ENCODE peak calls at places on chromosome X, in six cellular contexts. G is adrenal gland, P is upper lobe of right lung, L is IMR-90, W is neuronal stem cell, U is A673. D is an unnamed sample. For H3K27me3, the result is how much of the 10 kb centered on the place peaks cover.

GRCh38 chrX:120749141-120749846 is 119.4 kb upstream of the C1GALT1C1 start:
- DNase-seq in W (no peak), L (no peak), G (no peak), U (no peak), P (no peak), D (no peak)

GRCh38 chrX:45070116-45071007 is 130.3 kb downstream of the DIPK2B start:
- DNase-seq in U (peak), G (no peak), W (no peak), P (no peak), L (peak), D (peak)

GRCh38 chrX:104987063-104987462 is 233.4 kb downstream of the TEX13A start:
- DNase-seq in U (no peak), L (no peak), G (no peak), W (no peak), P (no peak), D (no peak)

GRCh38 chrX:39967348-39967747 is 130.4 kb downstream of the BCOR start:
- DNase-seq in W (no peak), U (no peak), G (no peak), L (peak), P (no peak), D (no peak)

GRCh38 chrX:101229155-101229554 is 9.6 kb downstream of the DRP2 start:
- DNase-seq in G (no peak), W (no peak), L (peak), P (no peak), U (no peak), D (no peak)

GRCh38 chrX:37060999-37061398 is 52.8 kb downstream of the FAM47C start:
- DNase-seq in G (no peak), P (no peak), U (peak), L (peak), W (peak), D (no peak)

GRCh38 chrX:44314259-44314734 is 29.2 kb downstream of the EFHC2 start:
- DNase-seq in U (no peak), P (no peak), W (no peak), G (no peak), L (peak), D (peak)

GRCh38 chrX:131830400-131831184 is 192.5 kb upstream of the STK26 start:
- DNase-seq in W (peak), U (peak), L (peak), G (peak), P (no peak), D (peak)

GRCh38 chrX:131322646-131323045 is 33.5 kb upstream of the IGSF1 start:
- DNase-seq in L (no peak), P (no peak), G (no peak), W (no peak), U (no peak), D (no peak)

GRCh38 chrX:119391279-119391678 is 7.9 kb upstream of the SLC25A43 start:
- DNase-seq in L (peak), P (no peak), G (no peak), W (no peak), U (peak), D (no peak)

GRCh38 chrX:44155126-44155525 is 181.9 kb upstream of the NDP start:
- DNase-seq in U (peak), W (no peak), P (no peak), G (no peak), L (no peak), D (no peak)

GRCh38 chrX:11346283-11346682 is 53.1 kb downstream of the AMELX start:
- DNase-seq in G (no peak), L (no peak), W (no peak), U (no peak), P (no peak), D (no peak)

GRCh38 chrX:25015486-25016360 is at the start of gene ARX:
- DNase-seq in G (peak), P (peak), L (peak), W (peak), U (peak), D (peak)

DNA sequence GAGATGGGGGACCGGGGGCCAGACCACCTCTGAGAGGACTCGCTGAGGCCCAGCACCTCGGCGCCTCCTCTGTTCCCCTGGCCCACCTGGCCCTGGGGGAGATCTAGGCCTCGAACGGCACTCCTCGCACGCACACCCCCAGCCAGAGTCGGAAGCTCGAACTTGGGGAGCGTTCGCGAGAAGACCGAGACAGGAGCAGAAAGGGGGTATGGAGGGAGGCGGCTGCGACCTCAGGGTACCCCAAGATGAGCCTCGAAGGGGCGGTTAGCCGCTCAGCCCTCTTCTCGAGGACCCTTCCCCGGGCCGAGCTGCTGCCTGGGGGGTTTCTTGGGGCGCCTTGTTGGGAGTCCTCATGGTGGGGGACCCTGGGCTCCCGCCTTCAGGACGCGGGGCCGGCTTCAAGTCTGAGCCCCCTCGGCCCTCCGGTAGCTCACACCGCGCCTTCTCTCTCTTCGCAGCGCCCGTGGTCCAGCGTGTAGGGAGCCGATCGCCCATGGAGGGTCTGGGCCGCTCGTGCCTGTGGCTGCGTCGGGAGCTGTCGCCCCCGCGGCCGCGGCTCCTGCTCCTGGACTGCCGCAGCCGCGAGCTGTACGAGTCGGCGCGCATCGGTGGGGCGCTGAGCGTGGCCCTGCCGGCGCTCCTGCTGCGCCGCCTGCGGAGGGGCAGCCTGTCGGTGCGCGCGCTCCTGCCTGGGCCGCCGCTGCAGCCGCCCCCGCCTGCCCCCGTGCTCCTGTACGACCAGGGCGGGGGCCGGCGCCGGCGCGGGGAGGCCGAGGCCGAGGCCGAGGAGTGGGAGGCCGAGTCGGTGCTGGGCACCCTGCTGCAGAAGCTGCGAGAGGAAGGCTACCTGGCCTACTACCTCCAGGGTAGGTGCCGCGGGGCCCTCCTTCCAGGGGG is 706 bp downstream of the DUSP9 start:
- DNase-seq in W (no peak), G (peak), L (no peak), P (no peak), U (no peak), D (no peak)
- H3K27me3 ChIP-seq in W (half or more), G (under half), L (under half), P (under half), U (under half), D (half or more)

DNA sequence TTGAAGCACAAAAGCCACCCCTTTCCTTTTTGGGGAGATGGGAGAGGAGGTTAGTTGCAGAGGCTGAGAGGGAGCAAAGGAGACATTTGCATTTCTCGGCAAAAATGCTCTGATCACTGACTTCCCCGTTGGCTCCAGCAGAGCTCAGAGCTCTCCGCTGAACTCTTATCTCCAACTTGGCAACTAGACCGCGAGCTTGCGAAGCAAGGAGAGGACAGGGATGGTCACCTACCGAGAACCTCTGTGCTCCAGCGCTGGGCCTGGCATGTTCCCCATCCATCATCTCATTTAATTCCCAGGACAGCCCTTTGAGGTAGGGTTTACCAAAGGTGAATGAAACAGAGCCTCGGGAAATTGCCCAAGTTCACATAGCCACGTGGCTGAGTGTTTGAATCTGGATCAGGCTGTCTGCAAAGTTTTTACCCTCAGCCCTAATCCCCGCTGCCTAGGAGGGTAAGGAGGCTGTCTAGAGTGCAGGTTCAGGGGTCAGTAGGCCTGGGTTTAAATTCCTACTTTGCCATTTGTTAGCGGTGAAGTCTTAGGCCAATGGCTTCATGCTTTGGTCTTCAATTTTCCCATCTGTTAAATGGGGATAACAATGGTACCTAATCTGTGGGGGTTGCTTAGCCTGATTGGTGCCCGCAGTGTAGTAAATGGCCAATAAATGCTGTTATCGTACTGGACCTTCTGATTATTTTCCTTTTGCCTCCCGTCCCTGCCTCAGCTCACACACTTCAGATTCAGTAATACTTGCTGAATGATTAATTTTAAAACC is 3.8 kb upstream of the CITED1 start:
- DNase-seq in L (no peak), G (no peak), P (no peak), U (no peak), W (no peak), D (no peak)
- H3K4me3 ChIP-seq in L (peak), G (no peak), P (peak), U (peak), W (peak), D (peak)

DNA sequence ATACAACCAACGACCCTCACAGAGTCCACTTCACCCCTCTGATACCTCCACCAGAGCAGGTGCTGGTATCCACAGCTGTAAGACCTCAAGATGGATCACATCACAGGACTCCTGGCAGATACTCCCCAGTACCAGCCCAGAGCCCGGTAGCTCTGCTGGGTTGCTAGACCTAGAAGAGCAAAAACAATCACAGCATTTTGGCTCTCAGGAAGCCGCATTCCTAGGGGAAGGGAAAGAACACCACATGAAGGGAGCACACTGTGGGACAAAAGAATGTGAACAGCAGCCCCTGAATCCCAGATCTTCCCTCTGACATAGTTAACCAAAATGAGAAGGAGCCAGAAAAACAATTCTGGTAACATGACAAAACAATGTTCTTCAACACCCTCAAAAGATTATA is 303.1 kb upstream of the GRIA3 start:
- DNase-seq in U (no peak), P (no peak), W (no peak), L (no peak), G (no peak), D (no peak)
- H3K27me3 ChIP-seq in U (under half), P (under half), W (under half), L (under half), G (under half), D (under half)

DNA sequence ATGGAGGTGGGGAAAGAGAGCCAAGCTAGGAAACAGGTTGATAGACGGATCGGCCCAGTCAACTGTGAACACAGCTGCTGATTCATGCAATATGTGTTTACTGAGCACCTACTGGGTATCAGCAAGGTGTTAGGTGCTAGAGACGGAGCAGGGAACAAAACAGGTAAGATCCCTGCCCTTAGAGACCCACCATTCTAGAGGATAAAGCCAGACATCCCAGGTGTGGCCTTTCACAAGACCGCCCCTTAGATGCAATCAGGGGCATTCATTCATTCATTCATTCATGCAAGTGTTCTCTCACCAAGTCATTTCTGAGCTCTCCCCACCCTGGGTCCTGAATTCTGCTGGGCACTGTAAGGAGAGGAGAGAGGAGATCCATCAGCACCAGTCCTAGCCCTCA is 20.2 kb upstream of the MTM1 start:
- DNase-seq in U (no peak), L (no peak), W (no peak), P (no peak), G (no peak), D (no peak)
- H3K4me3 ChIP-seq in U (no peak), L (no peak), W (no peak), P (peak), G (no peak), D (peak)

DNA sequence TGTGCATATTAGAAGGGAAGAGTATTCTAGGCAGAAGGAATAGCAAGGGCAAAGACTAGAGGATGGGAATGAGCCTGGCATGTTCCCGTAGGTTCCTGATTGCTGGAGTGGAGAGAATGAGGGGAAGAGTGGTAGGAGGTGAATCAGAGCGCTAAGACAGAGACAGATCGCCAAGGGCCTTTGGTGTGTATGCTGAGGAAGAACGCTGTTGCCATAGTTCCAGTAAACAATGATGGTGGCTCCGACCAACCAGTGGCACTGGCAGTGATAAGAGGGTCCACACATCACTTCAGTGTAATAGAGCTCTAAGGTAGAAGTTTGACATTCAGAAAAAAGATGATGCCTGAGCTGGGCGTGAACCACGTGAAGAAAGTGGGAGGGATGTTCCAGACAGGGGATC is 966 bp downstream of the TBC1D25 start:
- DNase-seq in W (no peak), P (no peak), G (no peak), U (no peak), L (no peak), D (no peak)
- H3K27me3 ChIP-seq in W (under half), P (under half), G (under half), U (under half), L (under half), D (under half)

D was measured in heart right ventricle.